ENCODE peak calls at places on chromosomes 1 and 21, in five cellular contexts. One of them, this sample, is unnamed.

GRCh38 chr1:60972841-60973364 is 109.5 kb upstream of the NFIA start:
- DNase-seq in IMR-90: peak
- DNase-seq in OCI-LY7: no peak
- DNase-seq in tibial artery: no peak
- DNase-seq in AG04450: peak
- DNase-seq in this sample: no peak

GRCh38 chr21:45288441-45288841 is 746 bp upstream of the POFUT2 start:
- DNase-seq in IMR-90: no peak
- DNase-seq in OCI-LY7: no peak
- DNase-seq in tibial artery: no peak
- DNase-seq in AG04450: no peak
- DNase-seq in this sample: no peak

GRCh38 chr1:239587066-239587465 is 200.7 kb downstream of the CHRM3 start:
- DNase-seq in IMR-90: no peak
- DNase-seq in OCI-LY7: no peak
- DNase-seq in tibial artery: no peak
- DNase-seq in AG04450: no peak
- DNase-seq in this sample: no peak

GRCh38 chr1:56686171-56686570 is 41.1 kb downstream of the PRKAA2 start:
- DNase-seq in IMR-90: peak
- DNase-seq in OCI-LY7: no peak
- DNase-seq in tibial artery: no peak
- DNase-seq in AG04450: peak
- DNase-seq in this sample: no peak

GRCh38 chr1:156639601-156640101 is 2.3 kb upstream of the BCAN start:
- DNase-seq in IMR-90: no peak
- DNase-seq in OCI-LY7: no peak
- DNase-seq in tibial artery: no peak
- DNase-seq in AG04450: no peak
- DNase-seq in this sample: no peak

GRCh38 chr1:3483380-3483779 is 28.9 kb downstream of the ARHGEF16 start:
- DNase-seq in IMR-90: no peak
- DNase-seq in OCI-LY7: no peak
- DNase-seq in tibial artery: no peak
- DNase-seq in AG04450: no peak
- DNase-seq in this sample: no peak

GRCh38 chr1:22428672-22429071 is 23.0 kb upstream of the ZBTB40 start:
- DNase-seq in IMR-90: peak
- DNase-seq in OCI-LY7: peak
- DNase-seq in tibial artery: no peak
- DNase-seq in AG04450: no peak
- DNase-seq in this sample: no peak

GRCh38 chr1:208054485-208054884 is 143.6 kb upstream of the CD34 start:
- DNase-seq in IMR-90: no peak
- DNase-seq in OCI-LY7: no peak
- DNase-seq in tibial artery: no peak
- DNase-seq in AG04450: no peak
- DNase-seq in this sample: no peak

GRCh38 chr1:157773723-157774350 is 3.1 kb downstream of the FCRL2 start:
- DNase-seq in IMR-90: no peak
- DNase-seq in OCI-LY7: peak
- DNase-seq in tibial artery: no peak
- DNase-seq in AG04450: no peak
- DNase-seq in this sample: no peak

GRCh38 chr1:106534612-106535011 is 521.9 kb upstream of the PRMT6 start:
- DNase-seq in IMR-90: no peak
- DNase-seq in OCI-LY7: no peak
- DNase-seq in tibial artery: no peak
- DNase-seq in AG04450: no peak
- DNase-seq in this sample: no peak

GRCh38 chr1:184664042-184664659 is 90.5 kb downstream of the EDEM3 start:
- DNase-seq in IMR-90: peak
- DNase-seq in OCI-LY7: no peak
- DNase-seq in tibial artery: peak
- DNase-seq in AG04450: peak
- DNase-seq in this sample: peak

GRCh38 chr1:5617179-5618015 is 374.8 kb downstream of the NPHP4 start:
- DNase-seq in IMR-90: no peak
- DNase-seq in OCI-LY7: no peak
- DNase-seq in tibial artery: no peak
- DNase-seq in AG04450: no peak
- DNase-seq in this sample: no peak

GRCh38 chr1:29962356-29962755 is 726.0 kb downstream of the PTPRU start:
- DNase-seq in IMR-90: no peak
- DNase-seq in OCI-LY7: no peak
- DNase-seq in tibial artery: no peak
- DNase-seq in AG04450: no peak
- DNase-seq in this sample: no peak

GRCh38 chr1:210455840-210456603 is 127.3 kb downstream of the HHAT start:
- DNase-seq in IMR-90: no peak
- DNase-seq in OCI-LY7: no peak
- DNase-seq in tibial artery: no peak
- DNase-seq in AG04450: no peak
- DNase-seq in this sample: no peak

GRCh38 chr1:114462341-114462740 is 48.7 kb downstream of the TRIM33 start:
- DNase-seq in IMR-90: peak
- DNase-seq in OCI-LY7: no peak
- DNase-seq in tibial artery: no peak
- DNase-seq in AG04450: no peak
- DNase-seq in this sample: no peak

GRCh38 chr1:113109908-113110554 is 37.0 kb downstream of the LRIG2 start:
- DNase-seq in IMR-90: peak
- DNase-seq in OCI-LY7: no peak
- DNase-seq in tibial artery: peak
- DNase-seq in AG04450: peak
- DNase-seq in this sample: peak

GRCh38 chr1:243580984-243581383 is 269.1 kb downstream of the AKT3 start:
- DNase-seq in IMR-90: no peak
- DNase-seq in OCI-LY7: no peak
- DNase-seq in tibial artery: no peak
- DNase-seq in AG04450: no peak
- DNase-seq in this sample: no peak

GRCh38 chr21:46156378-46156645 is 933 bp upstream of the FTCD start:
- DNase-seq in IMR-90: no peak
- DNase-seq in OCI-LY7: no peak
- DNase-seq in tibial artery: no peak
- DNase-seq in AG04450: no peak
- DNase-seq in this sample: peak

GRCh38 chr1:16430598-16430997 is 6.6 kb downstream of the SPATA21 start:
- DNase-seq in IMR-90: no peak
- DNase-seq in OCI-LY7: peak
- DNase-seq in tibial artery: no peak
- DNase-seq in AG04450: no peak
- DNase-seq in this sample: no peak

GRCh38 chr1:30407862-30408580 is 315.4 kb downstream of the MATN1 start:
- DNase-seq in IMR-90: no peak
- DNase-seq in OCI-LY7: no peak
- DNase-seq in tibial artery: no peak
- DNase-seq in AG04450: no peak
- DNase-seq in this sample: no peak

GRCh38 chr1:172394811-172395210 is 25.7 kb upstream of the C1orf105 start:
- DNase-seq in IMR-90: peak
- DNase-seq in OCI-LY7: no peak
- DNase-seq in tibial artery: no peak
- DNase-seq in AG04450: no peak
- DNase-seq in this sample: no peak

GRCh38 chr1:65423884-65424655 is 3.6 kb downstream of the LEPR start:
- DNase-seq in IMR-90: peak
- DNase-seq in OCI-LY7: no peak
- DNase-seq in tibial artery: no peak
- DNase-seq in AG04450: no peak
- DNase-seq in this sample: no peak

GRCh38 chr1:27152004-27152828 is 2.7 kb downstream of the SLC9A1 start:
- DNase-seq in IMR-90: no peak
- DNase-seq in OCI-LY7: no peak
- DNase-seq in tibial artery: no peak
- DNase-seq in AG04450: no peak
- DNase-seq in this sample: peak

GRCh38 chr1:37556712-37557196 is at the start of gene DNALI1:
- DNase-seq in IMR-90: peak
- DNase-seq in OCI-LY7: peak
- DNase-seq in tibial artery: peak
- DNase-seq in AG04450: peak
- DNase-seq in this sample: peak

GRCh38 chr21:37041706-37042271 is 31.1 kb downstream of the PIGP start:
- DNase-seq in IMR-90: no peak
- DNase-seq in OCI-LY7: no peak
- DNase-seq in tibial artery: no peak
- DNase-seq in AG04450: no peak
- DNase-seq in this sample: no peak

GRCh38 chr1:94194079-94194478 is 43.3 kb downstream of the ARHGAP29 start:
- DNase-seq in IMR-90: no peak
- DNase-seq in OCI-LY7: no peak
- DNase-seq in tibial artery: no peak
- DNase-seq in AG04450: no peak
- DNase-seq in this sample: no peak

GRCh38 chr1:94193128-94193527 is 44.3 kb downstream of the ARHGAP29 start:
- DNase-seq in IMR-90: no peak
- DNase-seq in OCI-LY7: no peak
- DNase-seq in tibial artery: no peak
- DNase-seq in AG04450: no peak
- DNase-seq in this sample: no peak

GRCh38 chr1:94186946-94187345 is 50.4 kb downstream of the ARHGAP29 start:
- DNase-seq in IMR-90: no peak
- DNase-seq in OCI-LY7: no peak
- DNase-seq in tibial artery: no peak
- DNase-seq in AG04450: no peak
- DNase-seq in this sample: no peak

GRCh38 chr1:94191216-94191615 is 46.2 kb downstream of the ARHGAP29 start:
- DNase-seq in IMR-90: no peak
- DNase-seq in OCI-LY7: no peak
- DNase-seq in tibial artery: no peak
- DNase-seq in AG04450: no peak
- DNase-seq in this sample: no peak
- TF ChIP-seq CTCF in IMR-90: no peak
- TF ChIP-seq CTCF in OCI-LY7: no peak
- TF ChIP-seq CTCF in tibial artery: no peak
- TF ChIP-seq CTCF in AG04450: no peak
- TF ChIP-seq CTCF in this sample: no peak

GRCh38 chr1:20588634-20589225 is at the start of gene CDA:
- DNase-seq in IMR-90: no peak
- DNase-seq in OCI-LY7: no peak
- DNase-seq in tibial artery: peak
- DNase-seq in AG04450: no peak
- DNase-seq in this sample: no peak
- H3K27ac ChIP-seq in IMR-90: peak
- H3K27ac ChIP-seq in OCI-LY7: no peak
- H3K27ac ChIP-seq in tibial artery: no peak
- H3K27ac ChIP-seq in AG04450: peak
- H3K27ac ChIP-seq in this sample: no peak

GRCh38 chr1:200887036-200887435 is 7.7 kb upstream of the INAVA start:
- DNase-seq in IMR-90: no peak
- DNase-seq in OCI-LY7: no peak
- DNase-seq in tibial artery: no peak
- DNase-seq in AG04450: no peak
- DNase-seq in this sample: no peak

GRCh38 chr1:200890027-200890426 is 4.7 kb upstream of the INAVA start:
- DNase-seq in IMR-90: no peak
- DNase-seq in OCI-LY7: no peak
- DNase-seq in tibial artery: no peak
- DNase-seq in AG04450: no peak
- DNase-seq in this sample: no peak

GRCh38 chr1:200889571-200889970 is 5.1 kb upstream of the INAVA start:
- DNase-seq in IMR-90: no peak
- DNase-seq in OCI-LY7: no peak
- DNase-seq in tibial artery: no peak
- DNase-seq in AG04450: no peak
- DNase-seq in this sample: no peak

GRCh38 chr1:200887772-200888348 is 6.8 kb upstream of the INAVA start:
- DNase-seq in IMR-90: no peak
- DNase-seq in OCI-LY7: no peak
- DNase-seq in tibial artery: no peak
- DNase-seq in AG04450: no peak
- DNase-seq in this sample: no peak

GRCh38 chr1:200888349-200888838 is 6.3 kb upstream of the INAVA start:
- DNase-seq in IMR-90: no peak
- DNase-seq in OCI-LY7: peak
- DNase-seq in tibial artery: no peak
- DNase-seq in AG04450: no peak
- DNase-seq in this sample: no peak
- TF ChIP-seq CTCF in IMR-90: no peak
- TF ChIP-seq CTCF in OCI-LY7: no peak
- TF ChIP-seq CTCF in tibial artery: no peak
- TF ChIP-seq CTCF in AG04450: no peak
- TF ChIP-seq CTCF in this sample: no peak

GRCh38 chr1:186463511-186463910 is 2.6 kb upstream of the PDC start:
- DNase-seq in IMR-90: no peak
- DNase-seq in OCI-LY7: no peak
- DNase-seq in tibial artery: no peak
- DNase-seq in AG04450: no peak
- DNase-seq in this sample: no peak
- H3K27ac ChIP-seq in IMR-90: no peak
- H3K27ac ChIP-seq in OCI-LY7: no peak
- H3K27ac ChIP-seq in tibial artery: no peak
- H3K27ac ChIP-seq in AG04450: no peak
- H3K27ac ChIP-seq in this sample: no peak

GRCh38 chr1:201655243-201655642 is 116.3 kb downstream of the NAV1 start:
- DNase-seq in IMR-90: peak
- DNase-seq in OCI-LY7: no peak
- DNase-seq in tibial artery: no peak
- DNase-seq in AG04450: no peak
- DNase-seq in this sample: no peak
- TF ChIP-seq CTCF in IMR-90: peak
- TF ChIP-seq CTCF in OCI-LY7: no peak
- TF ChIP-seq CTCF in tibial artery: no peak
- TF ChIP-seq CTCF in AG04450: peak
- TF ChIP-seq CTCF in this sample: no peak

GRCh38 chr21:35575280-35575915 is 484.9 kb downstream of the SETD4 start:
- DNase-seq in IMR-90: peak
- DNase-seq in OCI-LY7: no peak
- DNase-seq in tibial artery: no peak
- DNase-seq in AG04450: peak
- DNase-seq in this sample: no peak

GRCh38 chr21:35581640-35582039 is 478.7 kb downstream of the SETD4 start:
- DNase-seq in IMR-90: no peak
- DNase-seq in OCI-LY7: no peak
- DNase-seq in tibial artery: no peak
- DNase-seq in AG04450: no peak
- DNase-seq in this sample: no peak

GRCh38 chr21:35578831-35579470 is 481.4 kb downstream of the SETD4 start:
- DNase-seq in IMR-90: peak
- DNase-seq in OCI-LY7: no peak
- DNase-seq in tibial artery: no peak
- DNase-seq in AG04450: no peak
- DNase-seq in this sample: no peak

GRCh38 chr21:35579520-35580293 is 480.6 kb downstream of the SETD4 start:
- DNase-seq in IMR-90: peak
- DNase-seq in OCI-LY7: no peak
- DNase-seq in tibial artery: no peak
- DNase-seq in AG04450: no peak
- DNase-seq in this sample: no peak

GRCh38 chr21:35578350-35578782 is 482.0 kb downstream of the SETD4 start:
- DNase-seq in IMR-90: peak
- DNase-seq in OCI-LY7: no peak
- DNase-seq in tibial artery: no peak
- DNase-seq in AG04450: peak
- DNase-seq in this sample: no peak
- H3K27ac ChIP-seq in IMR-90: peak
- H3K27ac ChIP-seq in OCI-LY7: no peak
- H3K27ac ChIP-seq in tibial artery: no peak
- H3K27ac ChIP-seq in AG04450: no peak
- H3K27ac ChIP-seq in this sample: no peak